ENCODE peak calls at places on chromosomes 13 and 19, in eight cellular contexts. K is left ventricle myocardium inferior, T is A549, U is Panc1, V is AG04449, Z is GM12865, R is suprapubic skin, J is retinal pigment epithelial cell. H is an unnamed sample.

GRCh38 chr13:29771247-29771646 is 79.2 kb downstream of the UBL3 start:
- DNase-seq in U (no peak), K (no peak), V (no peak), R (no peak), J (peak; percentile 4), T (no peak), Z (peak; percentile 50), H (no peak)

GRCh38 chr19:55635334-55635717 is 5.5 kb upstream of the ZNF580 start:
- DNase-seq in J (no peak), Z (no peak), R (no peak), T (no peak), K (no peak), U (no peak), V (no peak), H (no peak)

GRCh38 chr19:35657904-35658700 is 8.2 kb upstream of the UPK1A start:
- DNase-seq in T (peak; percentile 68), J (no peak), V (no peak), R (no peak), Z (no peak), K (no peak), U (no peak), H (no peak)

GRCh38 chr13:109602356-109602755 is 184.0 kb downstream of the IRS2 start:
- DNase-seq in T (no peak), R (no peak), Z (no peak), J (no peak), V (no peak), U (no peak), K (no peak), H (no peak)

GRCh38 chr13:100520936-100521765 is 67.4 kb downstream of the GGACT start:
- DNase-seq in R (no peak), U (no peak), K (no peak), J (no peak), T (no peak), Z (no peak), V (no peak), H (no peak)

GRCh38 chr13:64154514-64154913 is 2738.9 kb upstream of the PCDH20 start:
- DNase-seq in U (no peak), K (no peak), V (no peak), T (no peak), J (peak; percentile 8), R (no peak), Z (no peak), H (no peak)

GRCh38 chr19:50214699-50215543 is 11.5 kb downstream of the MYH14 start:
- DNase-seq in U (no peak), K (no peak), J (no peak), Z (no peak), V (no peak), T (no peak), R (peak; percentile 80), H (peak; percentile 25)

GRCh38 chr13:44451109-44451508 is 77.5 kb downstream of the SERP2 start:
- DNase-seq in T (no peak), R (no peak), Z (no peak), U (no peak), K (no peak), V (no peak), J (no peak), H (no peak)

GRCh38 chr19:18460313-18460712 is 22.4 kb upstream of the ISYNA1 start:
- DNase-seq in J (peak; percentile 73), Z (no peak), T (no peak), K (peak; percentile 66), V (no peak), U (no peak), R (peak; percentile 90), H (no peak)

GRCh38 chr13:26460652-26461051 is 96.8 kb upstream of the WASF3 start:
- DNase-seq in K (peak; percentile 87), R (no peak), V (no peak), Z (no peak), J (no peak), U (no peak), T (no peak), H (no peak)

GRCh38 chr19:6709549-6709948 is 10.9 kb downstream of the C3 start:
- DNase-seq in R (peak; percentile 52), V (no peak), Z (no peak), J (no peak), U (no peak), K (no peak), T (no peak), H (no peak)

GRCh38 chr19:934865-935422 is 9.1 kb downstream of the ARID3A start:
- DNase-seq in J (peak; percentile 51), V (no peak), T (no peak), R (peak; percentile 88), Z (no peak), K (peak; percentile 88), U (no peak), H (no peak)

GRCh38 chr19:30936276-30936675 is 413.0 kb downstream of the TSHZ3 start:
- DNase-seq in Z (no peak), K (no peak), R (no peak), J (no peak), T (no peak), V (no peak), U (no peak), H (no peak)

GRCh38 chr13:47594833-47595232 is 406.2 kb downstream of the SUCLA2 start:
- DNase-seq in V (no peak), Z (peak; percentile 18), K (no peak), R (no peak), T (no peak), U (no peak), J (no peak), H (no peak)

GRCh38 chr19:5695649-5696195 is 5.6 kb downstream of the RPL36 start:
- DNase-seq in V (no peak), J (no peak), R (no peak), K (no peak), Z (peak; percentile 45), T (no peak), U (no peak), H (no peak)

GRCh38 chr19:38024991-38025716 is 118.1 kb downstream of the SIPA1L3 start:
- DNase-seq in R (no peak), U (no peak), V (no peak), K (no peak), T (no peak), Z (no peak), J (no peak), H (no peak)

GRCh38 chr19:39093761-39094160 is 9.6 kb downstream of the ACP7 start:
- DNase-seq in R (no peak), T (no peak), J (no peak), K (no peak), U (no peak), Z (no peak), V (peak; percentile 61), H (no peak)
- H3K4me3 ChIP-seq in R (no peak overlapping the region), T (no peak overlapping the region), J (no peak overlapping the region), K (no peak overlapping the region), U (no peak overlapping the region), Z (no peak overlapping the region), V (no peak overlapping the region), H (no peak overlapping the region)

GRCh38 chr19:12784394-12784870 is 6.9 kb upstream of the JUNB start:
- DNase-seq in R (no peak), T (no peak), J (no peak), V (no peak), Z (peak; percentile 55), K (no peak), U (no peak), H (no peak)

GRCh38 chr19:12782174-12782423 is 6.7 kb upstream of the HOOK2 start:
- DNase-seq in U (no peak), V (no peak), R (peak; percentile 90), T (no peak), Z (no peak), J (no peak), K (no peak), H (no peak)

GRCh38 chr19:12782424-12783225 is 7.3 kb upstream of the HOOK2 start:
- DNase-seq in U (no peak), V (no peak), T (no peak), J (no peak), R (peak; percentile 93), Z (peak; percentile 93), K (peak; percentile 92), H (no peak)

GRCh38 chr19:12783849-12784393 is 7.4 kb upstream of the JUNB start:
- DNase-seq in U (no peak), R (peak; percentile 82), J (no peak), V (no peak), K (peak; percentile 70), T (no peak), Z (peak; percentile 35), H (no peak)

GRCh38 chr19:12783226-12783848 is 7.9 kb upstream of the JUNB start:
- DNase-seq in T (no peak), V (no peak), R (no peak), J (no peak), Z (peak; percentile 78), K (no peak), U (no peak), H (no peak)
- TF ChIP-seq CTCF in T (no peak), V (no peak), R (no peak), J (no peak), Z (no peak), K (no peak), U (no peak), H (no peak)

GRCh38 chr13:111117289-111117688 is 2.2 kb downstream of the ARHGEF7 start:
- DNase-seq in T (no peak), K (no peak), J (no peak), R (no peak), U (no peak), Z (no peak), V (no peak), H (no peak)
- H3K4me3 ChIP-seq in T (no peak overlapping the region), K (peak overlapping the region; percentile 77), J (no peak overlapping the region), R (no peak overlapping the region), U (no peak overlapping the region), Z (no peak overlapping the region), V (no peak overlapping the region), H (no peak overlapping the region)

GRCh38 chr19:41930926-41931592 is 2.8 kb upstream of the ERFL start:
- DNase-seq in U (no peak), V (no peak), R (no peak), J (no peak), K (no peak), Z (peak; percentile 46), T (no peak), H (no peak)
- TF ChIP-seq CTCF in U (peak; percentile 33), V (peak; percentile 56), R (no peak), J (peak; percentile 57), K (peak; percentile 15), Z (peak; percentile 51), T (peak; percentile 35), H (peak; percentile 61)

GRCh38 chr19:44260695-44261446 is 1.2 kb downstream of the ZNF233 start:
- DNase-seq in V (no peak), K (no peak), R (no peak), T (no peak), U (no peak), Z (no peak), J (no peak), H (no peak)
- H3K4me3 ChIP-seq in V (no peak overlapping the region), K (peak overlapping the region; percentile 69), R (no peak overlapping the region), T (no peak overlapping the region), U (peak overlapping the region; percentile 65), Z (no peak overlapping the region), J (peak overlapping the region; percentile 70), H (no peak overlapping the region)

DNA sequence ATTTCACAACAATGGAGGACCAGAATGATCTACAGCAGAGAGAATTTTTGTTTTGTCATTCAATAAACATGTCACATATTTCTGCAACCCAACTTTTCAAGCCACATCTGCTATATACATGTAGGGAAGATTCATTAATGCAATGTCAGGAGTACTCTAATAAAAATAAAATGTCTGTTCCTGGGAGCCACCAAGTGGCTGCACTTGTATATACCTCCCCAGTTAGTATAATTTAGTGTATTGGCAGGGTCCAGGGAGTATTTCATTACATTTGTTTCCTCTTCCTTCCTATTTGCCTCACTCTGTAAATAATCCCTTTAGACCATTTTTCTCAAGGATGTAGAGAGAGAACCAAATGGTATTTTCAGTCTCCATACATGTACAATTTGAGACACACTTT is 1169.0 kb downstream of the DIAPH3 start:
- DNase-seq in R (no peak), T (no peak), K (no peak), J (no peak), U (no peak), Z (no peak), V (no peak), H (no peak)
- TF ChIP-seq CTCF in R (no peak), T (no peak), K (peak; percentile 28), J (no peak), U (no peak), Z (no peak), V (no peak), H (peak; percentile 3)